ENCODE peak calls at places on chromosomes 4 and X, in nine cellular contexts. D is stimulated activated CD4-positive, alpha-beta T cell treated with anti-CD3 and anti-CD28 coated beads, Interleukin-2, amount 100 ng/mL, for 48 hours; S is CD4-positive, alpha-beta T cell; A is brain microvascular endothelial cell; V is M059J; C is D721Med; I is upper lobe of left lung; Y is T-helper 2 cell; R is foreskin melanocyte. F is an unnamed sample.

GRCh38 chr4:7630559-7631287 is 196.0 kb upstream of the PSAPL1 start:
- DNase-seq in D (no peak), V (peak), Y (no peak), C (no peak), R (no peak), A (peak), I (peak), S (no peak), F (no peak)

GRCh38 chrX:15877380-15877779 is 22.8 kb upstream of the AP1S2 start:
- DNase-seq in I (no peak), S (no peak), C (no peak), A (peak), V (peak), D (no peak), Y (no peak), R (peak), F (no peak)

GRCh38 chrX:130878350-130879341 is 24.4 kb downstream of the ENOX2 start:
- DNase-seq in C (no peak), S (no peak), A (peak), Y (no peak), D (no peak), V (peak), R (no peak), I (no peak), F (no peak)

GRCh38 chrX:96006281-96006680 is 678.4 kb upstream of the DIAPH2 start:
- DNase-seq in V (peak), R (no peak), A (no peak), C (no peak), S (no peak), I (no peak), D (no peak), Y (no peak), F (no peak)

GRCh38 chr4:54678826-54679225 is 21.1 kb downstream of the KIT start:
- DNase-seq in S (no peak), I (no peak), Y (no peak), V (no peak), C (no peak), A (no peak), D (no peak), R (no peak), F (no peak)

GRCh38 chr4:68375667-68376559 is 26.0 kb upstream of the YTHDC1 start:
- DNase-seq in Y (peak), C (peak), D (peak), I (peak), S (peak), V (peak), R (peak), A (peak), F (no peak)

GRCh38 chr4:138439143-138439581 is 197.0 kb upstream of the SLC7A11 start:
- DNase-seq in D (no peak), A (peak), R (no peak), Y (no peak), C (no peak), S (no peak), V (peak), I (no peak), F (no peak)

GRCh38 chrX:9604111-9604907 is 139.5 kb downstream of the TBL1X start:
- DNase-seq in I (peak), C (no peak), V (no peak), D (no peak), A (no peak), R (no peak), Y (no peak), S (no peak), F (no peak)

GRCh38 chrX:74242050-74242449 is 61.9 kb upstream of the ZCCHC13 start:
- DNase-seq in Y (no peak), S (no peak), I (no peak), D (no peak), A (no peak), C (no peak), V (peak), R (peak), F (no peak)

GRCh38 chr4:80307774-80308465 is 27.6 kb upstream of the CFAP299 start:
- DNase-seq in I (no peak), R (no peak), C (no peak), Y (no peak), D (no peak), A (peak), S (no peak), V (peak), F (no peak)

GRCh38 chrX:139844163-139844562 is 88.7 kb downstream of the ATP11C start:
- DNase-seq in V (peak), Y (no peak), R (no peak), C (no peak), A (no peak), S (no peak), I (no peak), D (no peak), F (no peak)

GRCh38 chr4:67054901-67055300 is 490.4 kb downstream of the CENPC start:
- DNase-seq in C (no peak), V (peak), S (no peak), D (no peak), I (no peak), Y (no peak), R (no peak), A (no peak), F (no peak)

GRCh38 chrX:103344606-103345005 is 11.7 kb upstream of the TCEAL9 start:
- DNase-seq in C (no peak), A (no peak), R (no peak), V (no peak), S (no peak), I (no peak), Y (no peak), D (no peak), F (no peak)

GRCh38 chr4:15784959-15785634 is 7.0 kb downstream of the CD38 start:
- DNase-seq in R (no peak), S (no peak), V (no peak), I (no peak), Y (no peak), C (no peak), D (no peak), A (no peak), F (no peak)

GRCh38 chr4:41256740-41257256 is at the start of gene UCHL1:
- DNase-seq in S (no peak), Y (no peak), C (peak), I (peak), R (no peak), A (peak), D (no peak), V (peak), F (no peak)

GRCh38 chrX:69036674-69037573 is 128.3 kb downstream of the PJA1 start:
- DNase-seq in S (no peak), A (no peak), R (no peak), I (no peak), V (no peak), D (no peak), C (no peak), Y (no peak), F (no peak)

GRCh38 chrX:40085086-40085551 is 12.6 kb downstream of the BCOR start:
- DNase-seq in S (no peak), C (no peak), R (no peak), D (no peak), Y (no peak), A (no peak), I (no peak), V (peak), F (no peak)

GRCh38 chr4:31557444-31557843 is 837.3 kb downstream of the PCDH7 start:
- DNase-seq in Y (no peak), R (no peak), S (no peak), C (no peak), V (no peak), D (no peak), A (no peak), I (no peak), F (no peak)

F was measured in natural killer cell.